ENCODE peak calls at places on chromosome 13, in eight cellular contexts. N, U, F, O, J, X, M and G are unnamed samples. For H3K4me1, the result is how much of the 10 kb centered on the place peaks cover.

GRCh38 chr13:35978607-35979316 is 152.4 kb downstream of the DCLK1 start:
- DNase-seq in N (peak), U (no peak), F (no peak), O (peak), J (peak), X (peak), M (peak), G (peak)

GRCh38 chr13:112350300-112350699 is 25.9 kb upstream of the SPACA7 start:
- DNase-seq in N (no peak), U (no peak), F (no peak), O (no peak), J (no peak), X (no peak), M (no peak), G (no peak)

GRCh38 chr13:110402301-110403069 is 95.4 kb downstream of the COL4A2 start:
- DNase-seq in N (peak), U (no peak), F (no peak), O (no peak), J (no peak), X (no peak), M (no peak), G (no peak)

GRCh38 chr13:70894258-70894657 is 786.0 kb upstream of the KLHL1 start:
- DNase-seq in N (no peak), U (no peak), F (no peak), O (no peak), J (no peak), X (no peak), M (no peak), G (no peak)

GRCh38 chr13:98706446-98707110 is 45.9 kb downstream of the SLC15A1 start:
- DNase-seq in N (peak), U (no peak), F (no peak), O (peak), J (no peak), X (no peak), M (no peak), G (peak)

GRCh38 chr13:41802684-41803554 is 158.0 kb downstream of the VWA8 start:
- DNase-seq in N (no peak), U (no peak), F (no peak), O (peak), J (no peak), X (no peak), M (no peak), G (no peak)

GRCh38 chr13:98657506-98658085 is 80.7 kb upstream of the STK24 start:
- DNase-seq in N (peak), U (no peak), F (no peak), O (no peak), J (no peak), X (no peak), M (no peak), G (no peak)

GRCh38 chr13:37295046-37295445 is 189.6 kb upstream of the CSNK1A1L start:
- DNase-seq in N (no peak), U (peak), F (no peak), O (no peak), J (no peak), X (no peak), M (no peak), G (no peak)

GRCh38 chr13:44768775-44769578 is 192.8 kb upstream of the TSC22D1 start:
- DNase-seq in N (no peak), U (no peak), F (no peak), O (peak), J (no peak), X (no peak), M (no peak), G (no peak)

GRCh38 chr13:69580255-69580654 is 527.4 kb upstream of the ATXN8OS start:
- DNase-seq in N (no peak), U (no peak), F (no peak), O (no peak), J (no peak), X (no peak), M (no peak), G (no peak)

GRCh38 chr13:98890186-98890585 is 87.7 kb downstream of the DOCK9 start:
- DNase-seq in N (peak), U (no peak), F (no peak), O (peak), J (no peak), X (no peak), M (no peak), G (no peak)

GRCh38 chr13:36918246-36919060 is 1.6 kb downstream of the SMAD9 start:
- DNase-seq in N (no peak), U (no peak), F (no peak), O (peak), J (no peak), X (peak), M (no peak), G (no peak)

GRCh38 chr13:49436890-49437289 is 7.0 kb downstream of the CAB39L start:
- DNase-seq in N (no peak), U (no peak), F (no peak), O (peak), J (no peak), X (no peak), M (peak), G (peak)

GRCh38 chr13:84439108-84439507 is 556.8 kb upstream of the SLITRK1 start:
- DNase-seq in N (no peak), U (no peak), F (no peak), O (peak), J (no peak), X (no peak), M (no peak), G (no peak)

GRCh38 chr13:74288361-74288911 is 154.2 kb upstream of the KLF12 start:
- DNase-seq in N (no peak), U (peak), F (peak), O (no peak), J (peak), X (peak), M (peak), G (peak)

GRCh38 chr13:44819245-44819644 is 170.0 kb downstream of the NUFIP1 start:
- DNase-seq in N (peak), U (no peak), F (no peak), O (peak), J (no peak), X (no peak), M (peak), G (no peak)

GRCh38 chr13:39107484-39108040 is 69.3 kb downstream of the NHLRC3 start:
- DNase-seq in N (no peak), U (no peak), F (no peak), O (no peak), J (no peak), X (no peak), M (no peak), G (no peak)

GRCh38 chr13:112103971-112104872 is 37.3 kb downstream of the SOX1 start:
- DNase-seq in N (no peak), U (no peak), F (no peak), O (no peak), J (no peak), X (peak), M (no peak), G (no peak)

GRCh38 chr13:30978981-30979956 is 46.8 kb downstream of the TEX26 start:
- DNase-seq in N (no peak), U (no peak), F (peak), O (no peak), J (peak), X (peak), M (no peak), G (peak)

GRCh38 chr13:64675256-64675892 is 2554.8 kb downstream of the PCDH9 start:
- DNase-seq in N (peak), U (no peak), F (no peak), O (peak), J (no peak), X (no peak), M (no peak), G (no peak)

GRCh38 chr13:110641055-110642015 is 26.0 kb downstream of the NAXD start:
- DNase-seq in N (no peak), U (no peak), F (no peak), O (peak), J (no peak), X (no peak), M (no peak), G (peak)

GRCh38 chr13:108897955-108898354 is 268.5 kb downstream of the MYO16 start:
- DNase-seq in N (no peak), U (no peak), F (no peak), O (peak), J (no peak), X (no peak), M (no peak), G (no peak)

GRCh38 chr13:101065314-101065713 is 351.0 kb downstream of the NALCN start:
- DNase-seq in N (no peak), U (no peak), F (no peak), O (no peak), J (no peak), X (no peak), M (no peak), G (no peak)

GRCh38 chr13:51883226-51883600 is 21.4 kb downstream of the CCDC70 start:
- DNase-seq in N (no peak), U (no peak), F (no peak), O (no peak), J (no peak), X (no peak), M (no peak), G (no peak)

GRCh38 chr13:59480398-59480797 is 683.3 kb downstream of the DIAPH3 start:
- DNase-seq in N (no peak), U (no peak), F (no peak), O (no peak), J (no peak), X (no peak), M (no peak), G (peak)

GRCh38 chr13:113183450-113184129 is 24.9 kb downstream of the PCID2 start:
- DNase-seq in N (no peak), U (no peak), F (no peak), O (no peak), J (peak), X (no peak), M (no peak), G (no peak)

GRCh38 chr13:77810430-77810829 is 108.2 kb downstream of the EDNRB start:
- DNase-seq in N (peak), U (no peak), F (no peak), O (peak), J (no peak), X (no peak), M (no peak), G (no peak)

GRCh38 chr13:40193290-40194203 is 472.9 kb downstream of the FOXO1 start:
- DNase-seq in N (no peak), U (peak), F (no peak), O (no peak), J (no peak), X (no peak), M (no peak), G (no peak)
- H3K27ac ChIP-seq in N (no peak), U (peak), F (no peak), O (no peak), J (no peak), X (no peak), M (peak), G (no peak)

GRCh38 chr13:106378263-106378662 is 157.2 kb downstream of the EFNB2 start:
- DNase-seq in N (no peak), U (no peak), F (no peak), O (no peak), J (no peak), X (no peak), M (no peak), G (no peak)
- H3K4me1 ChIP-seq in N (under half), U (under half), F (under half), O (under half), J (under half), X (under half), M (under half), G (under half)

GRCh38 chr13:28620011-28620830 is 38.7 kb upstream of the POMP start:
- DNase-seq in N (no peak), U (no peak), F (no peak), O (no peak), J (no peak), X (no peak), M (no peak), G (no peak)
- H3K27ac ChIP-seq in N (no peak), U (no peak), F (no peak), O (no peak), J (no peak), X (no peak), M (no peak), G (no peak)

GRCh38 chr13:40640202-40640601 is 26.2 kb downstream of the FOXO1 start:
- DNase-seq in N (no peak), U (no peak), F (no peak), O (no peak), J (peak), X (no peak), M (no peak), G (no peak)

GRCh38 chr13:40639226-40639681 is 27.2 kb downstream of the FOXO1 start:
- DNase-seq in N (no peak), U (no peak), F (no peak), O (no peak), J (no peak), X (no peak), M (no peak), G (peak)

GRCh38 chr13:40644838-40645620 is 21.4 kb downstream of the FOXO1 start:
- DNase-seq in N (peak), U (no peak), F (no peak), O (no peak), J (no peak), X (peak), M (no peak), G (no peak)

GRCh38 chr13:40637644-40638043 is 28.8 kb downstream of the FOXO1 start:
- DNase-seq in N (no peak), U (no peak), F (no peak), O (no peak), J (no peak), X (no peak), M (no peak), G (no peak)

GRCh38 chr13:40640845-40641458 is 25.5 kb downstream of the FOXO1 start:
- DNase-seq in N (no peak), U (no peak), F (no peak), O (no peak), J (peak), X (no peak), M (no peak), G (no peak)
- H3K4me1 ChIP-seq in N (under half), U (half or more), F (half or more), O (under half), J (half or more), X (under half), M (under half), G (under half)